ENCODE peak calls at places on chromosomes 12 and 14, in seven cellular contexts. One of them, this sample, is unnamed. For H3K9me3, the result is how much of the 10 kb centered on the place peaks cover.

GRCh38 chr12:51424662-51425539 is at the start of gene SLC4A8:
- DNase-seq in adrenal gland: peak
- DNase-seq in endodermal cell: peak
- DNase-seq in body of pancreas: peak
- DNase-seq in CD4-positive, CD25-positive, alpha-beta regulatory T cell: peak
- DNase-seq in colonic mucosa: peak
- DNase-seq in PC-3: peak
- DNase-seq in this sample: peak

GRCh38 chr14:79415726-79416125 is 795.6 kb downstream of the DIO2 start:
- DNase-seq in adrenal gland: no peak
- DNase-seq in endodermal cell: no peak
- DNase-seq in body of pancreas: no peak
- DNase-seq in CD4-positive, CD25-positive, alpha-beta regulatory T cell: no peak
- DNase-seq in colonic mucosa: no peak
- DNase-seq in PC-3: no peak
- DNase-seq in this sample: no peak

GRCh38 chr12:131793623-131794022 is 34.6 kb upstream of the MMP17 start:
- DNase-seq in adrenal gland: no peak
- DNase-seq in endodermal cell: no peak
- DNase-seq in body of pancreas: no peak
- DNase-seq in CD4-positive, CD25-positive, alpha-beta regulatory T cell: no peak
- DNase-seq in colonic mucosa: no peak
- DNase-seq in PC-3: no peak
- DNase-seq in this sample: no peak

GRCh38 chr12:121804417-121805111 is 755 bp downstream of the SETD1B start:
- DNase-seq in adrenal gland: no peak
- DNase-seq in endodermal cell: peak
- DNase-seq in body of pancreas: peak
- DNase-seq in CD4-positive, CD25-positive, alpha-beta regulatory T cell: peak
- DNase-seq in colonic mucosa: peak
- DNase-seq in PC-3: peak
- DNase-seq in this sample: peak

GRCh38 chr12:82745062-82745461 is 58.4 kb downstream of the TMTC2 start:
- DNase-seq in adrenal gland: no peak
- DNase-seq in endodermal cell: no peak
- DNase-seq in body of pancreas: no peak
- DNase-seq in CD4-positive, CD25-positive, alpha-beta regulatory T cell: no peak
- DNase-seq in colonic mucosa: no peak
- DNase-seq in PC-3: no peak
- DNase-seq in this sample: no peak

GRCh38 chr12:105275997-105276760 is 40.2 kb upstream of the APPL2 start:
- DNase-seq in adrenal gland: no peak
- DNase-seq in endodermal cell: no peak
- DNase-seq in body of pancreas: no peak
- DNase-seq in CD4-positive, CD25-positive, alpha-beta regulatory T cell: no peak
- DNase-seq in colonic mucosa: no peak
- DNase-seq in PC-3: peak
- DNase-seq in this sample: no peak

GRCh38 chr12:52992699-52993557 is 13.3 kb upstream of the EIF4B start:
- DNase-seq in adrenal gland: no peak
- DNase-seq in endodermal cell: peak
- DNase-seq in body of pancreas: peak
- DNase-seq in CD4-positive, CD25-positive, alpha-beta regulatory T cell: no peak
- DNase-seq in colonic mucosa: peak
- DNase-seq in PC-3: peak
- DNase-seq in this sample: no peak

GRCh38 chr14:76193696-76194095 is 42.0 kb downstream of the GPATCH2L start:
- DNase-seq in adrenal gland: no peak
- DNase-seq in endodermal cell: no peak
- DNase-seq in body of pancreas: no peak
- DNase-seq in CD4-positive, CD25-positive, alpha-beta regulatory T cell: no peak
- DNase-seq in colonic mucosa: no peak
- DNase-seq in PC-3: peak
- DNase-seq in this sample: no peak

GRCh38 chr12:53659011-53659551 is 16.8 kb downstream of the ATP5MC2 start:
- DNase-seq in adrenal gland: no peak
- DNase-seq in endodermal cell: peak
- DNase-seq in body of pancreas: peak
- DNase-seq in CD4-positive, CD25-positive, alpha-beta regulatory T cell: no peak
- DNase-seq in colonic mucosa: peak
- DNase-seq in PC-3: peak
- DNase-seq in this sample: no peak

GRCh38 chr14:95573313-95573712 is 38.5 kb downstream of the GLRX5 start:
- DNase-seq in adrenal gland: no peak
- DNase-seq in endodermal cell: no peak
- DNase-seq in body of pancreas: no peak
- DNase-seq in CD4-positive, CD25-positive, alpha-beta regulatory T cell: no peak
- DNase-seq in colonic mucosa: no peak
- DNase-seq in PC-3: no peak
- DNase-seq in this sample: no peak

GRCh38 chr12:130847097-130847496 is 8.0 kb upstream of the STX2 start:
- DNase-seq in adrenal gland: peak
- DNase-seq in endodermal cell: no peak
- DNase-seq in body of pancreas: no peak
- DNase-seq in CD4-positive, CD25-positive, alpha-beta regulatory T cell: no peak
- DNase-seq in colonic mucosa: no peak
- DNase-seq in PC-3: no peak
- DNase-seq in this sample: no peak

GRCh38 chr12:91178139-91178561 is 4.5 kb downstream of the DCN start:
- DNase-seq in adrenal gland: peak
- DNase-seq in endodermal cell: peak
- DNase-seq in body of pancreas: no peak
- DNase-seq in CD4-positive, CD25-positive, alpha-beta regulatory T cell: no peak
- DNase-seq in colonic mucosa: no peak
- DNase-seq in PC-3: peak
- DNase-seq in this sample: no peak

GRCh38 chr14:57390806-57391562 is 598 bp downstream of the NAA30 start:
- DNase-seq in adrenal gland: peak
- DNase-seq in endodermal cell: peak
- DNase-seq in body of pancreas: peak
- DNase-seq in CD4-positive, CD25-positive, alpha-beta regulatory T cell: no peak
- DNase-seq in colonic mucosa: peak
- DNase-seq in PC-3: peak
- DNase-seq in this sample: peak

GRCh38 chr12:12819221-12819620 is 6.1 kb downstream of the DDX47 start:
- DNase-seq in adrenal gland: no peak
- DNase-seq in endodermal cell: no peak
- DNase-seq in body of pancreas: no peak
- DNase-seq in CD4-positive, CD25-positive, alpha-beta regulatory T cell: no peak
- DNase-seq in colonic mucosa: no peak
- DNase-seq in PC-3: no peak
- DNase-seq in this sample: no peak

GRCh38 chr14:68926236-68926635 is 52.9 kb downstream of the ACTN1 start:
- DNase-seq in adrenal gland: no peak
- DNase-seq in endodermal cell: no peak
- DNase-seq in body of pancreas: no peak
- DNase-seq in CD4-positive, CD25-positive, alpha-beta regulatory T cell: no peak
- DNase-seq in colonic mucosa: no peak
- DNase-seq in PC-3: peak
- DNase-seq in this sample: no peak

GRCh38 chr14:92386637-92387036 is 63.7 kb downstream of the SLC24A4 start:
- DNase-seq in adrenal gland: no peak
- DNase-seq in endodermal cell: no peak
- DNase-seq in body of pancreas: peak
- DNase-seq in CD4-positive, CD25-positive, alpha-beta regulatory T cell: no peak
- DNase-seq in colonic mucosa: no peak
- DNase-seq in PC-3: no peak
- DNase-seq in this sample: no peak

GRCh38 chr12:57889541-57889989 is 43.0 kb upstream of the CTDSP2 start:
- DNase-seq in adrenal gland: peak
- DNase-seq in endodermal cell: peak
- DNase-seq in body of pancreas: peak
- DNase-seq in CD4-positive, CD25-positive, alpha-beta regulatory T cell: no peak
- DNase-seq in colonic mucosa: peak
- DNase-seq in PC-3: no peak
- DNase-seq in this sample: no peak

GRCh38 chr14:77962731-77963520 is 163.0 kb downstream of the ADCK1 start:
- DNase-seq in adrenal gland: no peak
- DNase-seq in endodermal cell: no peak
- DNase-seq in body of pancreas: no peak
- DNase-seq in CD4-positive, CD25-positive, alpha-beta regulatory T cell: no peak
- DNase-seq in colonic mucosa: no peak
- DNase-seq in PC-3: no peak
- DNase-seq in this sample: no peak

GRCh38 chr12:95551305-95551704 is at the start of gene USP44:
- DNase-seq in adrenal gland: no peak
- DNase-seq in endodermal cell: peak
- DNase-seq in body of pancreas: no peak
- DNase-seq in CD4-positive, CD25-positive, alpha-beta regulatory T cell: no peak
- DNase-seq in colonic mucosa: no peak
- DNase-seq in PC-3: no peak
- DNase-seq in this sample: no peak

GRCh38 chr12:56257491-56258067 is 605 bp downstream of the ANKRD52 start:
- DNase-seq in adrenal gland: peak
- DNase-seq in endodermal cell: peak
- DNase-seq in body of pancreas: peak
- DNase-seq in CD4-positive, CD25-positive, alpha-beta regulatory T cell: no peak
- DNase-seq in colonic mucosa: peak
- DNase-seq in PC-3: peak
- DNase-seq in this sample: no peak

GRCh38 chr12:103368167-103368566 is 127.6 kb downstream of the C12orf42 start:
- DNase-seq in adrenal gland: no peak
- DNase-seq in endodermal cell: no peak
- DNase-seq in body of pancreas: no peak
- DNase-seq in CD4-positive, CD25-positive, alpha-beta regulatory T cell: no peak
- DNase-seq in colonic mucosa: no peak
- DNase-seq in PC-3: no peak
- DNase-seq in this sample: no peak

GRCh38 chr12:2783936-2784600 is 10.7 kb upstream of the FKBP4 start:
- DNase-seq in adrenal gland: peak
- DNase-seq in endodermal cell: peak
- DNase-seq in body of pancreas: peak
- DNase-seq in CD4-positive, CD25-positive, alpha-beta regulatory T cell: peak
- DNase-seq in colonic mucosa: peak
- DNase-seq in PC-3: peak
- DNase-seq in this sample: peak

GRCh38 chr14:50038398-50039119 is 77.8 kb downstream of the VCPKMT start:
- DNase-seq in adrenal gland: peak
- DNase-seq in endodermal cell: peak
- DNase-seq in body of pancreas: peak
- DNase-seq in CD4-positive, CD25-positive, alpha-beta regulatory T cell: no peak
- DNase-seq in colonic mucosa: no peak
- DNase-seq in PC-3: peak
- DNase-seq in this sample: no peak

GRCh38 chr14:59022144-59022543 is 166.3 kb upstream of the DAAM1 start:
- DNase-seq in adrenal gland: no peak
- DNase-seq in endodermal cell: no peak
- DNase-seq in body of pancreas: no peak
- DNase-seq in CD4-positive, CD25-positive, alpha-beta regulatory T cell: no peak
- DNase-seq in colonic mucosa: no peak
- DNase-seq in PC-3: peak
- DNase-seq in this sample: no peak

GRCh38 chr12:38465020-38465419 is 148.4 kb downstream of the ALG10B start:
- DNase-seq in adrenal gland: no peak
- DNase-seq in endodermal cell: no peak
- DNase-seq in body of pancreas: no peak
- DNase-seq in CD4-positive, CD25-positive, alpha-beta regulatory T cell: no peak
- DNase-seq in colonic mucosa: no peak
- DNase-seq in PC-3: no peak
- DNase-seq in this sample: no peak

GRCh38 chr14:106024983-106025604 is 498.7 kb downstream of the TMEM121 start:
- DNase-seq in adrenal gland: no peak
- DNase-seq in endodermal cell: no peak
- DNase-seq in body of pancreas: no peak
- DNase-seq in CD4-positive, CD25-positive, alpha-beta regulatory T cell: no peak
- DNase-seq in colonic mucosa: no peak
- DNase-seq in PC-3: no peak
- DNase-seq in this sample: no peak
- H3K9me3 ChIP-seq in adrenal gland: under half
- H3K9me3 ChIP-seq in endodermal cell: under half
- H3K9me3 ChIP-seq in body of pancreas: under half
- H3K9me3 ChIP-seq in CD4-positive, CD25-positive, alpha-beta regulatory T cell: under half
- H3K9me3 ChIP-seq in colonic mucosa: under half
- H3K9me3 ChIP-seq in PC-3: under half
- H3K9me3 ChIP-seq in this sample: under half

GRCh38 chr12:46046436-46046835 is 56.1 kb upstream of the SCAF11 start:
- DNase-seq in adrenal gland: no peak
- DNase-seq in endodermal cell: no peak
- DNase-seq in body of pancreas: no peak
- DNase-seq in CD4-positive, CD25-positive, alpha-beta regulatory T cell: no peak
- DNase-seq in colonic mucosa: no peak
- DNase-seq in PC-3: no peak
- DNase-seq in this sample: no peak
- H3K9me3 ChIP-seq in adrenal gland: under half
- H3K9me3 ChIP-seq in endodermal cell: under half
- H3K9me3 ChIP-seq in body of pancreas: under half
- H3K9me3 ChIP-seq in CD4-positive, CD25-positive, alpha-beta regulatory T cell: under half
- H3K9me3 ChIP-seq in colonic mucosa: under half
- H3K9me3 ChIP-seq in PC-3: under half
- H3K9me3 ChIP-seq in this sample: under half

GRCh38 chr14:20626274-20626673 is 15.2 kb downstream of the OR6S1 start:
- DNase-seq in adrenal gland: no peak
- DNase-seq in endodermal cell: no peak
- DNase-seq in body of pancreas: no peak
- DNase-seq in CD4-positive, CD25-positive, alpha-beta regulatory T cell: no peak
- DNase-seq in colonic mucosa: no peak
- DNase-seq in PC-3: no peak
- DNase-seq in this sample: no peak

GRCh38 chr14:20620798-20621478 is 20.6 kb downstream of the OR6S1 start:
- DNase-seq in adrenal gland: no peak
- DNase-seq in endodermal cell: peak
- DNase-seq in body of pancreas: no peak
- DNase-seq in CD4-positive, CD25-positive, alpha-beta regulatory T cell: no peak
- DNase-seq in colonic mucosa: peak
- DNase-seq in PC-3: no peak
- DNase-seq in this sample: no peak

GRCh38 chr14:20622816-20623291 is 18.6 kb downstream of the OR6S1 start:
- DNase-seq in adrenal gland: no peak
- DNase-seq in endodermal cell: peak
- DNase-seq in body of pancreas: no peak
- DNase-seq in CD4-positive, CD25-positive, alpha-beta regulatory T cell: no peak
- DNase-seq in colonic mucosa: no peak
- DNase-seq in PC-3: no peak
- DNase-seq in this sample: no peak

GRCh38 chr14:20624495-20625070 is 16.9 kb downstream of the OR6S1 start:
- DNase-seq in adrenal gland: peak
- DNase-seq in endodermal cell: peak
- DNase-seq in body of pancreas: peak
- DNase-seq in CD4-positive, CD25-positive, alpha-beta regulatory T cell: no peak
- DNase-seq in colonic mucosa: peak
- DNase-seq in PC-3: no peak
- DNase-seq in this sample: no peak

DNA sequence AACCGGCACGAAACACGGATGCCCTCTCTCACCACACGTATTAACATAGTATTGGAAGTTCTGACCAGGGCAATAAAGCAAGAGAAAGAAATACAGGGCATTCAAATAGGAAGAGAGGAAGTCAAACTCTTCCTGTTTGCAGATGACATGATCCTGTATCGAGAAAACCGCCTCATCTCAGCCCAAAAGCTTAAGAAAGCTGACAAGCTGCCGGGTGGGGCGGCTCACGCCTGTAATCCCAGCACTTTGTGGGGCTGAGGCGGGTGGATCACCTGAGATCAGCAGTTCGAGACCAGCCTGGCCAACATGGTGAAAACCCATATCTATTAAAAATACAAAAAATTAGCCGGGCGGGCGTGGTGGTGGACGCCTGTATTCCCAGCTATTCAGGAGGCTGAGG is 17.7 kb downstream of the OR6S1 start:
- DNase-seq in adrenal gland: no peak
- DNase-seq in endodermal cell: peak
- DNase-seq in body of pancreas: no peak
- DNase-seq in CD4-positive, CD25-positive, alpha-beta regulatory T cell: no peak
- DNase-seq in colonic mucosa: no peak
- DNase-seq in PC-3: no peak
- DNase-seq in this sample: no peak
- H3K9me3 ChIP-seq in adrenal gland: under half
- H3K9me3 ChIP-seq in endodermal cell: under half
- H3K9me3 ChIP-seq in body of pancreas: under half
- H3K9me3 ChIP-seq in CD4-positive, CD25-positive, alpha-beta regulatory T cell: under half
- H3K9me3 ChIP-seq in colonic mucosa: under half
- H3K9me3 ChIP-seq in PC-3: under half
- H3K9me3 ChIP-seq in this sample: under half

GRCh38 chr12:31974673-31975072 is 15.5 kb downstream of the RESF1 start:
- DNase-seq in adrenal gland: no peak
- DNase-seq in endodermal cell: no peak
- DNase-seq in body of pancreas: no peak
- DNase-seq in CD4-positive, CD25-positive, alpha-beta regulatory T cell: no peak
- DNase-seq in colonic mucosa: no peak
- DNase-seq in PC-3: no peak
- DNase-seq in this sample: no peak
- H3K9me3 ChIP-seq in adrenal gland: under half
- H3K9me3 ChIP-seq in endodermal cell: half or more
- H3K9me3 ChIP-seq in body of pancreas: under half
- H3K9me3 ChIP-seq in CD4-positive, CD25-positive, alpha-beta regulatory T cell: half or more
- H3K9me3 ChIP-seq in colonic mucosa: under half
- H3K9me3 ChIP-seq in PC-3: under half
- H3K9me3 ChIP-seq in this sample: under half

This sample was measured in T-helper 17 cell.